ENCODE peak calls at places on chromosomes 13 and 19, in five cellular contexts. One of them, this sample, is unnamed.

GRCh38 chr13:36789061-36789460 is 30.0 kb upstream of the RFXAP start:
- DNase-seq in D721Med: no peak
- DNase-seq in fibroblast of lung: peak; percentile 24
- DNase-seq in cardiac fibroblast: no peak
- DNase-seq in CD4-positive, alpha-beta T cell: no peak
- DNase-seq in this sample: no peak

GRCh38 chr13:95087746-95088305 is 213.4 kb downstream of the ABCC4 start:
- DNase-seq in fibroblast of lung: peak; percentile 37
- DNase-seq in CD4-positive, alpha-beta T cell: no peak
- DNase-seq in D721Med: no peak
- DNase-seq in cardiac fibroblast: peak; percentile 52
- DNase-seq in this sample: no peak

GRCh38 chr13:79988573-79988972 is 352.4 kb downstream of the SPRY2 start:
- DNase-seq in cardiac fibroblast: peak; percentile 68
- DNase-seq in fibroblast of lung: peak; percentile 59
- DNase-seq in D721Med: no peak
- DNase-seq in CD4-positive, alpha-beta T cell: no peak
- DNase-seq in this sample: no peak

GRCh38 chr19:41740415-41741243 is 14.7 kb upstream of the CEACAM6 start:
- DNase-seq in cardiac fibroblast: no peak
- DNase-seq in D721Med: no peak
- DNase-seq in fibroblast of lung: no peak
- DNase-seq in CD4-positive, alpha-beta T cell: no peak
- DNase-seq in this sample: no peak

GRCh38 chr19:12111176-12111575 is 29.0 kb downstream of the ZNF20 start:
- DNase-seq in CD4-positive, alpha-beta T cell: no peak
- DNase-seq in cardiac fibroblast: no peak
- DNase-seq in fibroblast of lung: no peak
- DNase-seq in D721Med: no peak
- DNase-seq in this sample: no peak

GRCh38 chr19:10207026-10207425 is 12.3 kb upstream of the DNMT1 start:
- DNase-seq in CD4-positive, alpha-beta T cell: no peak
- DNase-seq in cardiac fibroblast: no peak
- DNase-seq in fibroblast of lung: no peak
- DNase-seq in D721Med: no peak
- DNase-seq in this sample: no peak

GRCh38 chr19:16951529-16951928 is 62.7 kb downstream of the F2RL3 start:
- DNase-seq in fibroblast of lung: no peak
- DNase-seq in CD4-positive, alpha-beta T cell: no peak
- DNase-seq in cardiac fibroblast: no peak
- DNase-seq in D721Med: no peak
- DNase-seq in this sample: no peak

GRCh38 chr19:11166281-11167142 is 10.9 kb upstream of the SPC24 start:
- DNase-seq in CD4-positive, alpha-beta T cell: no peak
- DNase-seq in fibroblast of lung: peak; percentile 50
- DNase-seq in cardiac fibroblast: peak; percentile 80
- DNase-seq in D721Med: no peak
- DNase-seq in this sample: no peak

GRCh38 chr13:67299731-67300130 is 69.6 kb upstream of the PCDH9 start:
- DNase-seq in cardiac fibroblast: peak; percentile 33
- DNase-seq in fibroblast of lung: peak; percentile 28
- DNase-seq in D721Med: no peak
- DNase-seq in CD4-positive, alpha-beta T cell: no peak
- DNase-seq in this sample: no peak

GRCh38 chr13:63305641-63306133 is 1890.0 kb upstream of the PCDH20 start:
- DNase-seq in fibroblast of lung: no peak
- DNase-seq in cardiac fibroblast: no peak
- DNase-seq in CD4-positive, alpha-beta T cell: no peak
- DNase-seq in D721Med: no peak
- DNase-seq in this sample: no peak

GRCh38 chr19:48967346-48968178 is 2.5 kb downstream of the FTL start:
- DNase-seq in fibroblast of lung: peak; percentile 78
- DNase-seq in CD4-positive, alpha-beta T cell: no peak
- DNase-seq in cardiac fibroblast: peak; percentile 92
- DNase-seq in D721Med: no peak
- DNase-seq in this sample: no peak

GRCh38 chr19:11377237-11377636 is 2.8 kb downstream of the SWSAP1 start:
- DNase-seq in D721Med: no peak
- DNase-seq in cardiac fibroblast: peak; percentile 81
- DNase-seq in fibroblast of lung: peak; percentile 92
- DNase-seq in CD4-positive, alpha-beta T cell: no peak
- DNase-seq in this sample: no peak

GRCh38 chr13:71254384-71254783 is 612.6 kb downstream of the DACH1 start:
- DNase-seq in D721Med: no peak
- DNase-seq in cardiac fibroblast: no peak
- DNase-seq in CD4-positive, alpha-beta T cell: no peak
- DNase-seq in fibroblast of lung: no peak
- DNase-seq in this sample: no peak

GRCh38 chr19:3980353-3981251 is 4.7 kb downstream of the EEF2 start:
- DNase-seq in cardiac fibroblast: no peak
- DNase-seq in fibroblast of lung: no peak
- DNase-seq in D721Med: peak; percentile 23
- DNase-seq in CD4-positive, alpha-beta T cell: no peak
- DNase-seq in this sample: no peak

GRCh38 chr13:60329221-60329983 is 67.6 kb upstream of the TDRD3 start:
- DNase-seq in D721Med: no peak
- DNase-seq in cardiac fibroblast: peak; percentile 48
- DNase-seq in CD4-positive, alpha-beta T cell: no peak
- DNase-seq in fibroblast of lung: peak; percentile 32
- DNase-seq in this sample: no peak